ENCODE peak calls at places on chromosomes 4 and X, in nine cellular contexts. Q is uterus, B is right lobe of liver, P is cardiac muscle cell, A is transverse colon, D is dorsolateral prefrontal cortex, S is brain microvascular endothelial cell, J is heart right ventricle, M is IMR-90. G is an unnamed sample.

GRCh38 chr4:86910369-86910768 is 18.1 kb upstream of the C4orf36 start:
- DNase-seq in Q (no peak), B (no peak), P (no peak), A (no peak), D (no peak), S (no peak), J (no peak), M (no peak), G (no peak)

GRCh38 chr4:38090450-38091246 is 130.4 kb downstream of the PTTG2 start:
- DNase-seq in Q (no peak), B (no peak), P (no peak), A (no peak), D (no peak), S (no peak), J (no peak), M (no peak), G (no peak)

GRCh38 chrX:118239471-118239870 is 106.4 kb upstream of the WDR44 start:
- DNase-seq in Q (no peak), B (no peak), P (no peak), A (no peak), D (no peak), S (no peak), J (peak; percentile 10), M (peak; percentile 61), G (no peak)

GRCh38 chr4:163988921-163989320 is 494.4 kb downstream of the TMA16 start:
- DNase-seq in Q (no peak), B (no peak), P (no peak), A (no peak), D (no peak), S (no peak), J (no peak), M (no peak), G (no peak)

GRCh38 chr4:3385719-3386440 is 55.9 kb upstream of the HGFAC start:
- DNase-seq in Q (no peak), B (peak; percentile 57), P (no peak), A (no peak), D (no peak), S (no peak), J (no peak), M (no peak), G (no peak)

GRCh38 chr4:168643796-168644159 is 146.9 kb downstream of the PALLD start:
- DNase-seq in Q (no peak), B (no peak), P (no peak), A (no peak), D (no peak), S (no peak), J (no peak), M (no peak), G (no peak)

GRCh38 chr4:23774932-23775331 is 114.9 kb downstream of the PPARGC1A start:
- DNase-seq in Q (no peak), B (no peak), P (no peak), A (no peak), D (no peak), S (no peak), J (no peak), M (no peak), G (no peak)

GRCh38 chr4:153318696-153319320 is 25.7 kb upstream of the MND1 start:
- DNase-seq in Q (peak; percentile 39), B (no peak), P (peak; percentile 63), A (no peak), D (no peak), S (peak; percentile 35), J (no peak), M (peak; percentile 54), G (no peak)

GRCh38 chr4:176549161-176549865 is 229.5 kb downstream of the SPCS3 start:
- DNase-seq in Q (no peak), B (no peak), P (no peak), A (no peak), D (no peak), S (no peak), J (no peak), M (peak; percentile 84), G (no peak)

GRCh38 chr4:13160906-13161305 is 323.2 kb downstream of the RAB28 start:
- DNase-seq in Q (no peak), B (no peak), P (no peak), A (no peak), D (no peak), S (peak; percentile 39), J (no peak), M (peak; percentile 1), G (no peak)

GRCh38 chr4:86633854-86634253 is 39.7 kb downstream of the PTPN13 start:
- DNase-seq in Q (no peak), B (no peak), P (no peak), A (no peak), D (no peak), S (no peak), J (no peak), M (peak; percentile 21), G (no peak)

GRCh38 chr4:102338405-102338804 is 6.9 kb downstream of the SLC39A8 start:
- DNase-seq in Q (no peak), B (no peak), P (no peak), A (no peak), D (no peak), S (peak; percentile 46), J (no peak), M (no peak), G (no peak)

GRCh38 chr4:156766846-156767245 is 204.8 kb downstream of the PDGFC start:
- DNase-seq in Q (no peak), B (no peak), P (no peak), A (no peak), D (no peak), S (no peak), J (no peak), M (peak; percentile 60), G (no peak)

GRCh38 chr4:4685810-4686209 is 144.0 kb upstream of the STX18 start:
- DNase-seq in Q (no peak), B (no peak), P (no peak), A (no peak), D (no peak), S (no peak), J (no peak), M (no peak), G (no peak)

GRCh38 chr4:155692361-155692760 is 25.7 kb downstream of the GUCY1A1 start:
- DNase-seq in Q (no peak), B (no peak), P (no peak), A (no peak), D (no peak), S (no peak), J (no peak), M (no peak), G (no peak)

GRCh38 chr4:1211951-1212545 is 36.9 kb downstream of the CTBP1 start:
- DNase-seq in Q (no peak), B (peak; percentile 51), P (no peak), A (no peak), D (peak; percentile 71), S (no peak), J (peak; percentile 30), M (no peak), G (no peak)
- TF ChIP-seq CTCF in Q (no peak), B (no peak), P (no peak), A (no peak), D (no peak), S (no peak), J (no peak), M (no peak), G (no peak)

GRCh38 chrX:22159071-22159470 is 113.6 kb upstream of the CBLL2 start:
- DNase-seq in Q (no peak), B (no peak), P (no peak), A (no peak), D (no peak), S (peak; percentile 47), J (no peak), M (peak; percentile 29), G (no peak)

GRCh38 chrX:22163306-22163705 is 109.4 kb upstream of the CBLL2 start:
- DNase-seq in Q (no peak), B (no peak), P (no peak), A (no peak), D (no peak), S (no peak), J (no peak), M (no peak), G (no peak)

GRCh38 chrX:22165732-22166457 is 106.8 kb upstream of the CBLL2 start:
- DNase-seq in Q (no peak), B (no peak), P (no peak), A (no peak), D (no peak), S (peak; percentile 27), J (no peak), M (peak; percentile 45), G (no peak)

DNA sequence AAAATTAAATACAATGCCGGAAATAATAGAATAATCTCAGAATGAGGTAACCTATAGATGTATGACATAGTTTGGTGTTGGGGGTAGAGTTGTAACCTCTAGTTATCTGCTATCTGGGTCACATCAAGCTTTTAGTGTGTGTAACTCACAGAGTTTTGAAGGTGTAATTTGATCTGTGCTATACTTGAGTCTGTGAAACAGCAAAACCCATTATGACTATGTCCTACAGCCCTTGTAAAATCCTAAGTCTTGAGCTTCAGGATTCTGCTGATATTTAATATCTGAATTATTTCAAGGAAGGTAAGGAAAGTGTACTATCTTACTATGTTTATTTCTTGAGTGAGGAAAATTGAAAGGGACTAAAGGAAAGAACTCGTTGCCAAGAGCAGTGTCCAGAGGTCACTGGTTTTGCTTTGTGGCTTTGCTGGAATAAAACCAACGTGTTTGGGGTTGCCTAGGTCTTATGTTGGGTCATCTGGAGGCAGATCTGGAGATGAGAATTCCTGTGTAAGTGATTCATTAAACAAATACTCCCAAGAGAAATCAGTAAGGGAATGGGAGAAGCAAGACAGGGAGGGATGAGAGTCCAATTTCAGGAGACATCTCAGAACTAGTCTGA is 107.8 kb upstream of the CBLL2 start:
- DNase-seq in Q (no peak), B (no peak), P (no peak), A (no peak), D (no peak), S (peak; percentile 6), J (no peak), M (peak; percentile 36), G (no peak)
- H3K27ac ChIP-seq in Q (no peak overlapping the region), B (no peak overlapping the region), P (no peak overlapping the region), A (no peak overlapping the region), D (no peak overlapping the region), S (no peak overlapping the region), J (no peak overlapping the region), M (no peak overlapping the region), G (no peak overlapping the region)

DNA sequence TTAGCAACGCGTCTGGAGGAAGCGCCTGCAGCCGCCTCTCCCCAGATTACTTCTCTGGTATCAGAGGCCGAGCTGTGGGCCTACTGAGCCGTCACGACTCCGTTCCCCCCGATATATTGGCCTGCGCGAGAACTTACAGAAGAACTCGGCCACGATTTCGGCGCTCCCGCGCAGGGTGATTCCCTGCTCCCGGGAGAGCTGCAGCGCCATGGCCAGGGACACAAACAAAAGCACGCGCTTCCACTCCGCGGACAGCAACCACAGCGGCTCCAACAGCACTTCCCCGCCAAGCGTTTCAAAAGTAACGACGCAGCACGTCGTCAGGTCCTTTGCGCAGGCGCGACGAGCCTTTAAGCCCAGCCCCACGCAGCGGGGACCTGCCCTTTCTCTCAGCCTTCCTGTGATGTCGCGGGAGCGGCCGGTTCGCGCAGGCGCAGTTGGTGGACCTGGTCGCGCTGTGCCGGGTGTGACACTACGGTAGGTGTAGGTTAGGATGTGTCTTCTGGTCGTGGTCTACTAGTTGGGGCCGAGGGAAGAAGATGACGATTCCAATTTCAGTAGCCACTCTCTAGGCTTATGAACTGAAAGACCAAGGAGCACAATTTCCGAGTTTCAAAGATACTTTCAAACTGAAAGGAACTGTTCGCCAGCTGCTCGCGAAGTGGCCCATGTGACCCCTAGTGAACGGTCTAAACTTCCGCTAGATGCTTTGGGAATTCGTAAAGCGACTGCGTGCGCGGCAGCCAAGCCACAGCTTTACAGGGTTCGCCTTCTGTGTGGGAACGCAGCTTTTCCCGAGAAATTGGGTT is at the start of gene MAD2L1:
- DNase-seq in Q (peak; percentile 98), B (peak; percentile 100), P (peak; percentile 100), A (peak; percentile 99), D (peak; percentile 99), S (peak; percentile 99), J (peak; percentile 99), M (peak; percentile 98), G (peak; percentile 98)
- H3K4me3 ChIP-seq in Q (peak within 1 kb of the TSS; percentile 69), B (peak within 1 kb of the TSS; percentile 61), P (peak within 1 kb of the TSS; percentile 89), A (peak within 1 kb of the TSS; percentile 86), D (peak within 1 kb of the TSS; percentile 90), S (peak within 1 kb of the TSS; percentile 79), J (peak within 1 kb of the TSS; percentile 67), M (peak within 1 kb of the TSS; percentile 64), G (peak within 1 kb of the TSS; percentile 54)

GRCh38 chr4:116055857-116056827 is 942.7 kb upstream of the NDST4 start:
- DNase-seq in Q (no peak), B (no peak), P (no peak), A (no peak), D (no peak), S (no peak), J (no peak), M (no peak), G (no peak)
- TF ChIP-seq CTCF in Q (no peak), B (peak; percentile 16), P (peak; percentile 9), A (no peak), D (peak; percentile 51), S (no peak), J (no peak), M (no peak), G (no peak)

G was measured in lung.